ENCODE peak calls at places on chromosomes 1 and 21, in seven cellular contexts. Y is fibroblast of lung, P is cardiac fibroblast, I is tibial artery, N is right atrium auricular region, Z is body of pancreas, M is kidney epithelial cell. H is an unnamed sample.

GRCh38 chr1:6014130-6014999 is 22.1 kb upstream of the NPHP4 start:
- DNase-seq in Z (no peak), Y (no peak), I (no peak), N (peak), P (no peak), M (no peak), H (no peak)

GRCh38 chr1:155008015-155008941 is 5.7 kb downstream of the ZBTB7B start:
- DNase-seq in Z (no peak), M (no peak), P (no peak), N (no peak), I (no peak), Y (no peak), H (no peak)

GRCh38 chr1:176843352-176844297 is 320.9 kb downstream of the ASTN1 start:
- DNase-seq in I (peak), P (peak), Y (peak), M (no peak), N (no peak), Z (peak), H (no peak)

GRCh38 chr1:244010599-244011211 is 40.4 kb upstream of the ZBTB18 start:
- DNase-seq in P (no peak), Z (no peak), I (no peak), M (no peak), N (no peak), Y (peak), H (no peak)

GRCh38 chr1:40153073-40153770 is 8.0 kb upstream of the RLF start:
- DNase-seq in N (no peak), Y (peak), Z (peak), P (peak), M (no peak), I (no peak), H (no peak)

GRCh38 chr1:214384373-214385079 is 103.6 kb downstream of the SMYD2 start:
- DNase-seq in P (no peak), Z (no peak), M (no peak), I (no peak), N (no peak), Y (no peak), H (no peak)

GRCh38 chr1:64956733-64957441 is 9.5 kb downstream of the JAK1 start:
- DNase-seq in Z (no peak), P (no peak), I (no peak), Y (no peak), N (no peak), M (no peak), H (no peak)

GRCh38 chr1:18643154-18644012 is 12.7 kb downstream of the PAX7 start:
- DNase-seq in I (no peak), P (no peak), Y (no peak), M (no peak), N (no peak), Z (no peak), H (no peak)

GRCh38 chr1:204262506-204263239 is 48.9 kb upstream of the GOLT1A start:
- DNase-seq in N (no peak), M (no peak), I (no peak), Z (no peak), Y (no peak), P (no peak), H (no peak)

GRCh38 chr1:204263240-204263848 is 49.6 kb upstream of the GOLT1A start:
- DNase-seq in Z (peak), Y (peak), N (no peak), I (no peak), P (no peak), M (no peak), H (no peak)

GRCh38 chr1:204260601-204261197 is 46.9 kb upstream of the GOLT1A start:
- DNase-seq in P (no peak), Z (no peak), Y (no peak), N (no peak), M (no peak), I (no peak), H (no peak)

GRCh38 chr1:204261266-204261665 is 47.5 kb upstream of the GOLT1A start:
- DNase-seq in Y (no peak), Z (no peak), M (no peak), I (no peak), P (no peak), N (no peak), H (no peak)

DNA sequence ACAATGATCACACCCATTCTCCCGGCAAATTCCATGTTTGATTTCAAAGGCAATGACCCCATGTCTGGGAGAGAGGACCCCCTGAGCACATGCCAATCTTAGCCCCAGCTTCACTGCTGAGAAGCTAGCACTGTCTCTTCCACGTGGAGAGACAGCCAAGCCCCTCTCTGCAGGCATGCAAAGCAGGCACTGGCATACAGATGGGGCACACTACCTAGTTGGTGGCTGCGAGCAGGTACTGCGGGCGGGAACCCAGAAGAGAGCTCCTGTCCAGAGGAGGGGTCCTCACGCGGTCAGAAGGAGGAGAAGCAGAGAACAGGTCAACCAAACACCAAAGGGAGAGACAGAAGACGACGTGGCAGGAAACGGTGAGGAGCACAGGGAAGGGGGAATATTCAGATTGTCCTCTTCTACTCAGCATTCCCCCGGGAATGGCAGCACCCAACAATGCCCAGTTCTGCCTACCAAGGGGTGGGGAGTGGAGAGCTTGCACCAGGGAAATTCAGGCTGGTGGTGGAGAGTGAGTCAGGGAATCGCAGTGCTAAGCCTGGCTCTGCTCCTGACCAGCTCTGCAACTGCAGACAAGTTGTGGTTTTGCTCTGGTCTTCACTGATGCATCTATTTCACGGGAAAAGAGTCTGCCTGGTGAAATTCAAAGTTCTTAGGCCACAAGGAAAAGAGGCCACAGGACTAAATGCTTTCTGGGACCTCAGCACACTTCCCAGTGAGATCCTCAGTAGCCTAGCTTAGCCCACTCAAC is 48.1 kb upstream of the GOLT1A start:
- DNase-seq in I (no peak), P (peak), M (peak), N (no peak), Y (peak), Z (no peak), H (no peak)
- TF ChIP-seq CTCF in I (no peak), P (no peak), M (no peak), N (no peak), Y (no peak), Z (no peak), H (no peak)

GRCh38 chr1:23101101-23101827 is 67.4 kb downstream of the LUZP1 start:
- DNase-seq in P (peak), N (no peak), I (no peak), Y (peak), M (no peak), Z (no peak), H (no peak)

GRCh38 chr1:23099171-23099536 is 69.5 kb downstream of the LUZP1 start:
- DNase-seq in I (no peak), M (no peak), N (no peak), Y (no peak), Z (no peak), P (no peak), H (no peak)

GRCh38 chr1:23101891-23102688 is 66.6 kb downstream of the LUZP1 start:
- DNase-seq in P (peak), I (no peak), N (no peak), Y (peak), M (no peak), Z (no peak), H (no peak)

GRCh38 chr1:23098463-23099170 is 70.0 kb downstream of the LUZP1 start:
- DNase-seq in P (peak), I (peak), Z (peak), N (peak), Y (peak), M (no peak), H (no peak)

GRCh38 chr1:23100074-23100748 is 68.4 kb downstream of the LUZP1 start:
- DNase-seq in N (peak), M (peak), Y (peak), Z (peak), I (peak), P (peak), H (no peak)
- TF ChIP-seq CTCF in N (no peak), M (no peak), Y (no peak), Z (no peak), I (no peak), P (peak), H (no peak)

GRCh38 chr1:55055084-55055882 is 15.9 kb downstream of the PCSK9 start:
- DNase-seq in Y (no peak), N (no peak), P (no peak), M (no peak), I (no peak), Z (no peak), H (peak)
- TF ChIP-seq CTCF in Y (no peak), N (no peak), P (no peak), M (no peak), I (no peak), Z (no peak), H (no peak)

GRCh38 chr1:216793303-216793702 is 70.1 kb upstream of the ESRRG start:
- DNase-seq in Y (no peak), I (no peak), P (no peak), M (no peak), Z (no peak), N (no peak), H (no peak)
- TF ChIP-seq CTCF in Y (no peak), I (no peak), P (no peak), M (no peak), Z (no peak), N (no peak), H (no peak)

GRCh38 chr1:206878456-206878855 is 13.0 kb downstream of the IL20 start:
- DNase-seq in I (no peak), N (no peak), Y (no peak), M (no peak), P (no peak), Z (no peak), H (no peak)
- TF ChIP-seq CTCF in I (no peak), N (no peak), Y (no peak), M (no peak), P (peak), Z (no peak), H (no peak)

GRCh38 chr1:198125995-198126758 is 30.6 kb upstream of the NEK7 start:
- DNase-seq in I (no peak), N (no peak), P (peak), Z (peak), Y (peak), M (no peak), H (no peak)

GRCh38 chr1:198132060-198132781 is 24.6 kb upstream of the NEK7 start:
- DNase-seq in M (no peak), P (no peak), N (no peak), Y (no peak), Z (no peak), I (no peak), H (no peak)

GRCh38 chr1:198124665-198125064 is 32.1 kb upstream of the NEK7 start:
- DNase-seq in I (no peak), N (no peak), P (no peak), Z (no peak), M (no peak), Y (no peak), H (no peak)

GRCh38 chr1:198123146-198123545 is 33.7 kb upstream of the NEK7 start:
- DNase-seq in M (no peak), Y (peak), Z (no peak), N (no peak), P (peak), I (no peak), H (no peak)

DNA sequence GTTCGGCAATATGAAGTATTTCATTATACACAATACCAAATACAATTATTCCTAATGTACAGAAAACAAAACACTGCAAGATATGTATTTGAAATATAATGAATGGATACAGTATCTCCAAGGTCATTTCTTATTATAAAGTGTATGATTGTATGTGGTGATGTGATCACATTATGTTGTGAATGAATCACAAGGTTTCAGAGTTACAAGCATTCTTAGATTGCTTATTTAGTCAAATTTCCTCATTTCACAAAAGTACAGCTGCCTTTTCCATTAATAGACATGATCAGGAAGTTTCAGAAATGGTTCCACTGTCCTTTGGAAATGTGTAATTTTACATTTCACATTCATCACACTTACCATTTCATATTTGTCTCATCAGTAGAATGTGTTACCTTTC is 28.3 kb upstream of the NEK7 start:
- DNase-seq in Z (no peak), I (no peak), P (peak), Y (no peak), M (no peak), N (no peak), H (no peak)
- TF ChIP-seq CTCF in Z (no peak), I (no peak), P (no peak), Y (no peak), M (no peak), N (no peak), H (no peak)

DNA sequence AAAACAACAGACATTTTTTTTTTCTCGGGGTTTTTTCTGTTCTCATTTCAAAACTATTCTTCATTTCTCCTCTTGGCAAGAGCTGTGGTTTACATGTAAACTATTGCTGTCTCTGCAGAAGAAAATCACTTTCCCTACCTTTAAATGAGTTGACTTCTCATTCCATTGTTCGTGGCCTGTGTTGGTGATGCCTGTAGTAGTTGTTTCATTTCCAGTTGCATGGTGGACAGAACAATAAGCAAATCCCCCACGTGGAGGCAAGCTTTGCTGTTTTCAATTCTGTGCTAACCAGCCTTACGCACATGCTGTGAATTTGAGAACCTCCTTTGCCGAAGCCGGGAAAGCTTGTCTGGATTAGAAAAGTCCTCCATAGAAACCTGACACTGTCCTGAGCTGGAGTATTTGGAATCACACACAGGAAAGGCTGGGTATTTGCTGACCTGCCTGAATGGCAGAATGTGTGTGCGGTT is 26.2 kb upstream of the MAP3K7CL start:
- DNase-seq in Z (no peak), P (no peak), Y (peak), M (no peak), N (no peak), I (no peak), H (no peak)
- TF ChIP-seq CTCF in Z (no peak), P (no peak), Y (no peak), M (no peak), N (no peak), I (no peak), H (no peak)

GRCh38 chr1:231724876-231725647 is 98.5 kb downstream of the DISC1 start:
- DNase-seq in N (no peak), Z (peak), Y (peak), M (no peak), P (peak), I (no peak), H (no peak)
- TF ChIP-seq CTCF in N (no peak), Z (no peak), Y (peak), M (peak), P (peak), I (no peak), H (peak)

DNA sequence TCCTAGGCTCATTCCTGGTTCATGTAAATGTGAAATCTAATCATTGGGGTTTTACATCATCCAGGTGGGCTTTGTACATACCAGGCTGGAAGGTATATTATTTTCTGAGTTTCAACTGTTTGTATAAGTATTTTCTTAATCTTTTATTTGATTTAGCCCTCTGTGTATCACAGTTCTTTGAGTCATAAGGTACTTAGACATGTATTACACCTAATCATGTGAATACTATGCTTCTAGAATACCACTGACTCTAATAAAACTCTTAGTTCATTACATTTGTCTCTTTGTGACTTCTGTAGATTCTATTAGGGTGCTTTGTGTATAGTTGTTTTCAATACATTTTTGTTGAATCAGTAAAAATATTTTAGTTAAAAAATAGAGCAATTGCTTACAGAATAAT is 92.8 kb downstream of the ZFYVE9 start:
- DNase-seq in Z (no peak), Y (peak), M (no peak), I (no peak), N (no peak), P (no peak), H (no peak)
- TF ChIP-seq CTCF in Z (no peak), Y (no peak), M (no peak), I (no peak), N (no peak), P (no peak), H (no peak)

GRCh38 chr1:226203693-226204092 is 17.2 kb upstream of the ACBD3 start:
- DNase-seq in I (no peak), N (no peak), P (no peak), M (no peak), Z (no peak), Y (no peak), H (no peak)

GRCh38 chr1:226203237-226203636 is 16.7 kb upstream of the ACBD3 start:
- DNase-seq in Z (no peak), Y (no peak), N (no peak), I (no peak), M (no peak), P (no peak), H (no peak)

GRCh38 chr1:226202246-226202645 is 15.7 kb upstream of the ACBD3 start:
- DNase-seq in I (no peak), Y (no peak), N (no peak), Z (no peak), P (no peak), M (no peak), H (no peak)

GRCh38 chr1:226199971-226200370 is 13.4 kb upstream of the ACBD3 start:
- DNase-seq in Z (no peak), P (no peak), N (no peak), Y (no peak), I (no peak), M (no peak), H (no peak)

DNA sequence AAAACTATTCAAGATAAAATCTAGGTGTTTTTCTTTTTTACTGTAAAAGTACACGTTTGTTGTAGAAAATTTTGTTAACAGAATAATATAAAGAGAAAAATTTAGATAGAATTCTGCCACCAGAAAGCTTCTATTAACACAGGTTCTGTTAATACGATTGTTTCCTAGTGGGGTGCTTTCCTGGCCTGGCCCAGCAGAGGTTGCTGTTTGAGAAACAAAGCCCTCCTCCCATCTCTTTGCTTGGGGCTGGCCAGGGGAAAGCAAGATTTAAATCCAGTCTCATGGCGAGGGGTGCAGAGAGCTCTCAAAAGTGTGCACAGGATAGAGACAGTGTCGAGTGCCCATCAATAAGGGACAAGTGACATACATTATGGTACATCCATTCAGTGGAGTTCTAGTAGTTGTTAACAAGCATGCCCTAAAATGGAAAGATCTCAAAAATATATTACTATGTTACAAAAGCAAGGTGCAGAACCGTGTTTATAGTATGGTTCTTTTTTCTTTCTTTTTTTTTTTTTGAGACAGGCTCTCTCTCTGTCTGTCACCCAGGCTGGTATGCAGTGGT is 14.6 kb upstream of the ACBD3 start:
- DNase-seq in P (peak), I (no peak), Z (no peak), N (no peak), M (no peak), Y (no peak), H (no peak)
- TF ChIP-seq CTCF in P (peak), I (no peak), Z (no peak), N (no peak), M (peak), Y (peak), H (peak)

H was measured in osteocyte.